ENCODE peak calls at places on chromosomes 1 and 21, in nine cellular contexts. Y, D, T, N, J, O, I, A and K are unnamed samples.

GRCh38 chr1:90223401-90223800 is 228.5 kb downstream of the ZNF326 start:
- DNase-seq in N (no peak), I (no peak), D (no peak), O (no peak), T (no peak), J (no peak), A (no peak), Y (no peak), K (no peak)

GRCh38 chr1:154567386-154568164 is at the start of gene CHRNB2:
- DNase-seq in O (peak), T (peak), A (peak), N (peak), J (peak), Y (peak), I (no peak), D (peak), K (peak)

GRCh38 chr1:58442114-58442513 is 104.4 kb downstream of the OMA1 start:
- DNase-seq in A (no peak), I (peak), J (no peak), O (no peak), Y (no peak), T (no peak), D (peak), N (no peak), K (no peak)

GRCh38 chr1:6205849-6206845 is at the start of gene RNF207:
- DNase-seq in N (no peak), O (peak), D (no peak), Y (no peak), I (peak), J (peak), T (peak), A (peak), K (peak)

GRCh38 chr1:24866211-24867063 is 63.6 kb downstream of the RUNX3 start:
- DNase-seq in Y (no peak), I (no peak), N (no peak), A (no peak), T (no peak), O (peak), J (no peak), D (no peak), K (no peak)

GRCh38 chr1:185337221-185337620 is 20.2 kb upstream of the IVNS1ABP start:
- DNase-seq in A (no peak), I (peak), O (no peak), T (no peak), D (no peak), N (no peak), Y (no peak), J (no peak), K (no peak)

GRCh38 chr1:46687095-46687659 is 15.5 kb downstream of the TEX38 start:
- DNase-seq in J (no peak), T (no peak), I (no peak), A (peak), D (no peak), O (no peak), N (peak), Y (peak), K (peak)

GRCh38 chr1:59155326-59155725 is 141.6 kb upstream of the FGGY start:
- DNase-seq in T (no peak), O (no peak), D (no peak), A (no peak), J (no peak), I (no peak), N (no peak), Y (no peak), K (no peak)

GRCh38 chr1:100835866-100836842 is 58.5 kb downstream of the EXTL2 start:
- DNase-seq in Y (no peak), I (peak), T (no peak), N (no peak), D (no peak), J (no peak), O (no peak), A (no peak), K (no peak)

GRCh38 chr1:17909634-17910033 is 154.5 kb downstream of the ACTL8 start:
- DNase-seq in T (no peak), D (no peak), Y (peak), A (no peak), O (no peak), J (no peak), N (no peak), I (peak), K (no peak)

GRCh38 chr1:37392051-37392450 is 82.3 kb upstream of the ZC3H12A start:
- DNase-seq in J (no peak), Y (peak), D (peak), O (no peak), N (no peak), T (no peak), I (no peak), A (no peak), K (no peak)

GRCh38 chr1:201282931-201283829 is at the start of gene PKP1:
- DNase-seq in O (no peak), Y (peak), A (peak), N (no peak), I (no peak), D (no peak), T (no peak), J (peak), K (no peak)

GRCh38 chr21:23936224-23936623 is 1671.1 kb downstream of the MRPL39 start:
- DNase-seq in A (no peak), O (no peak), J (no peak), T (no peak), D (peak), I (no peak), N (no peak), Y (peak), K (no peak)

GRCh38 chr21:27572681-27573080 is 605.8 kb upstream of the ADAMTS5 start:
- DNase-seq in Y (no peak), N (no peak), A (no peak), T (no peak), J (no peak), D (no peak), I (peak), O (no peak), K (no peak)

GRCh38 chr1:242219298-242219901 is 220.5 kb upstream of the MAP1LC3C start:
- DNase-seq in T (no peak), D (no peak), A (no peak), O (no peak), N (no peak), Y (no peak), J (no peak), I (no peak), K (no peak)

GRCh38 chr1:226657788-226658537 is 81.1 kb downstream of the ITPKB start:
- DNase-seq in Y (no peak), T (no peak), N (no peak), A (no peak), I (no peak), D (no peak), O (no peak), J (no peak), K (no peak)

GRCh38 chr1:20552728-20553571 is 577 bp downstream of the FAM43B start:
- DNase-seq in T (no peak), O (no peak), Y (peak), N (no peak), J (no peak), I (no peak), A (no peak), D (peak), K (no peak)

GRCh38 chr1:23463286-23463685 is 20.7 kb downstream of the ASAP3 start:
- DNase-seq in D (no peak), Y (no peak), O (no peak), N (no peak), T (no peak), I (no peak), J (no peak), A (no peak), K (no peak)

GRCh38 chr1:114286179-114286578 is 132.5 kb upstream of the SYT6 start:
- DNase-seq in A (no peak), T (no peak), N (no peak), Y (no peak), D (no peak), O (no peak), J (no peak), I (peak), K (no peak)

GRCh38 chr1:231779081-231779480 is 152.5 kb downstream of the DISC1 start:
- DNase-seq in A (no peak), D (no peak), N (no peak), T (no peak), J (no peak), Y (no peak), O (no peak), I (no peak), K (no peak)

GRCh38 chr1:242854466-242854865 is 330.0 kb upstream of the PLD5 start:
- DNase-seq in A (no peak), J (no peak), N (no peak), D (no peak), I (no peak), O (no peak), T (no peak), Y (no peak), K (no peak)

GRCh38 chr1:197080323-197080722 is 13.3 kb upstream of the F13B start:
- DNase-seq in I (no peak), O (no peak), D (no peak), Y (no peak), J (no peak), T (no peak), N (no peak), A (no peak), K (no peak)

GRCh38 chr1:243831463-243831862 is 18.6 kb downstream of the AKT3 start:
- DNase-seq in N (no peak), Y (no peak), T (no peak), J (no peak), A (no peak), I (no peak), D (no peak), O (no peak), K (no peak)

GRCh38 chr1:230935852-230936251 is 42.8 kb downstream of the TTC13 start:
- DNase-seq in A (no peak), J (no peak), I (no peak), Y (no peak), N (no peak), O (no peak), D (no peak), T (no peak), K (no peak)

GRCh38 chr1:64223329-64224151 is 20.1 kb downstream of the UBE2U start:
- DNase-seq in J (no peak), Y (no peak), D (no peak), A (no peak), T (no peak), N (no peak), I (peak), O (no peak), K (no peak)

GRCh38 chr1:19797827-19798226 is 1.9 kb downstream of the TMCO4 start:
- DNase-seq in A (no peak), N (no peak), I (no peak), D (no peak), O (no peak), T (no peak), J (no peak), Y (no peak), K (no peak)

GRCh38 chr21:37538971-37539590 is 172.5 kb downstream of the DYRK1A start:
- DNase-seq in D (no peak), J (no peak), N (no peak), O (no peak), I (no peak), T (no peak), Y (no peak), A (no peak), K (no peak)

GRCh38 chr1:205396972-205397616 is 24.8 kb downstream of the LEMD1 start:
- DNase-seq in A (peak), I (peak), J (no peak), O (no peak), T (no peak), D (peak), N (no peak), Y (peak), K (no peak)

GRCh38 chr21:45172408-45172807 is 98.0 kb downstream of the ADARB1 start:
- DNase-seq in J (no peak), N (no peak), I (no peak), D (no peak), Y (no peak), O (no peak), A (no peak), T (no peak), K (no peak)

GRCh38 chr1:207259391-207259790 is 62.1 kb upstream of the CD55 start:
- DNase-seq in N (no peak), A (peak), J (no peak), I (peak), T (no peak), O (no peak), D (no peak), Y (no peak), K (no peak)

GRCh38 chr1:25927541-25928265 is 21.5 kb upstream of the STMN1 start:
- DNase-seq in I (no peak), N (no peak), J (no peak), D (peak), O (no peak), Y (peak), T (no peak), A (no peak), K (no peak)

GRCh38 chr1:184626076-184627011 is 128.3 kb downstream of the EDEM3 start:
- DNase-seq in T (no peak), I (no peak), A (no peak), J (no peak), O (no peak), Y (no peak), N (no peak), D (no peak), K (no peak)

GRCh38 chr1:206050655-206051235 is 2.2 kb upstream of the RHEX start:
- DNase-seq in T (peak), A (peak), N (no peak), J (peak), Y (no peak), D (no peak), O (no peak), I (no peak), K (no peak)

GRCh38 chr1:40951943-40952743 is 27.4 kb upstream of the CTPS1 start:
- DNase-seq in A (peak), N (peak), J (peak), I (peak), D (peak), Y (peak), O (peak), T (peak), K (peak)

GRCh38 chr21:38136201-38136600 is 120.6 kb upstream of the KCNJ15 start:
- DNase-seq in N (no peak), J (no peak), I (no peak), Y (no peak), D (no peak), T (no peak), A (no peak), O (no peak), K (no peak)

DNA sequence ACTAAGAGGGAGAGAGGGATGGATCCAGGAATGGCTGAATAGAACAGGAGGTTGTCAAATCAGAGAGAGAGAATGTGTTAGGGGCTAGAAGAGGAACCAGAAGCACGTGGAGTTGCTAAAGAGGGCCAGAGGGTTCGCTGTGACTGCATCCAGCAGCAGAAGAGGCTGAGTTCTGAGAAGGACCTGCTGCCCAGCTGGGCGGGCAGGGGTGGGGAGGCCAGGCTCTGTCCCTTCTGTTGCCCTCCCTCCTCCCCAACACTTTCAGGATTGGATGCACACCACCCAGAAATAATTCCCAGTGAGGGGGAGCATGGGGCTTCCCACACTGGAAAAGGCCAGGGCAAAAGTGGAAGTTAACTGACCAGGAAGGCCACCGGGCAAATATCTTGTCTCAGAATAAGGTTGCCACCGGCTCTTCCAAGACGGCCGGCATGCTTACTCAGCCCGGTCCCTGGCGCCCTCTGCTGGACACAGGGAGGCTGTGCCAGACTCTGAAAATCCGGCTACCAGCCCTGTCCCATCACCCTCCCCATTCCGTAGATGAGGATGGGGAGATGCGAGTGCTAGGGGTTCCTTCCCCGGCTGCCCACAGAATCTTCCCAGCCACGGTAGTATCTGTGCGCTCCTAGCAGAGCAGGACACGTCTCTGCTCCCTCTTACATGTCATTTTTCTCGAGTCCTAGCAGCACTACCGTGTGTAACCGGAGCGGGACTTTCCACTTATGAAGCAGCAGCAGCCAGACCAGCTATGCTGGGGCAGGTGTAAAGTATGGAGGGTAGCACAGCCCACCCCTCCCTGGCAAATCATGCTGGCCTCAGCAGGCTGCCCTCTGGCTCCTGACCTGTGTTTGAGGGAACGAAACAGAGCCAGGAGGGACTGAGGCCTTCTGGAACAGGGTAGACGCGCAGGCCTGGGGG is 46.8 kb upstream of the A3GALT2 start:
- DNase-seq in D (peak), T (peak), I (peak), O (peak), A (peak), J (peak), N (peak), Y (peak), K (peak)
- TF ChIP-seq CTCF in D (peak), T (peak), I (peak), O (peak), A (peak), J (peak), N (peak), Y (peak), K (peak)

DNA sequence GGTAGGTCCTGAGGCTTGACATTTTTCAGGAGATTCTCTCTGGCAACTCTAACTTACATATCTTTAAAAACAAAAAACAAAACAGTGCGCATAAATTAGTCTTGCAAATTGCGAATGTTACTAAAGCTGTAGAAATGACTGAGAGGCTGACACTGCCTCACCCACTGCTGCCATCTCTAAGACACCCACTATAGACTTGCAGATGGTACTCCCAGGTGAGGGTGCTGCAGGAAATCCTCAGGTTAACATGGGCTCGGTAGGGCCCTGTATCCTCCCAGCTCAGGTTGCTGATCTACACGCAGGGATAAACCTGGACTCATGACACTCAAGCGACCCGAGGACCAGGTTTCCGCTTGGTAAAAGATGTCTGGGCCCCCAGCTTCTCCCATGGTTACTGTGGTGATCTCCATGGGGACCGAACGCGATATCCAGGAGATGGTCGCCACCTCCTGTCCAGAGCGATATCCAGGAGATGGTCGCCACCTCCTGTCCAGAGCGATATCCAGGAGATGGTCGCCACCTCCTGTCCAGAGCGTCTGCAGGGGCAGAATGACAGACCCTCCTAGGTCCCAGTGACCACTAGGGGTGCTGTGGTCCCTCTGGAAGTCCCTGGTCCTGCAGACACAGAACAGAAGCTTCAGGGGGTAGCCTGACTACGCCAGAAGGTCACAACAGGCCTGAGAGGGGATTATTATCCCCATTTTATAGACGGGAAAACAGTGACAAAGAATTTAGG is 16.1 kb upstream of the LY9 start:
- DNase-seq in N (no peak), I (no peak), T (no peak), A (peak), J (peak), D (peak), Y (peak), O (no peak), K (no peak)
- TF ChIP-seq CTCF in N (peak), I (peak), T (no peak), A (peak), J (no peak), D (peak), Y (peak), O (peak), K (peak)

GRCh38 chr1:107679518-107679917 is 285.5 kb downstream of the VAV3 start:
- DNase-seq in J (no peak), Y (no peak), N (no peak), I (no peak), A (no peak), O (no peak), D (no peak), T (no peak), K (no peak)

GRCh38 chr1:107681001-107681479 is 283.9 kb downstream of the VAV3 start:
- DNase-seq in A (no peak), T (no peak), N (no peak), O (no peak), D (no peak), Y (no peak), J (no peak), I (no peak), K (no peak)

GRCh38 chr1:107678993-107679392 is 286.0 kb downstream of the VAV3 start:
- DNase-seq in T (no peak), I (no peak), A (no peak), N (no peak), Y (no peak), D (no peak), J (no peak), O (no peak), K (no peak)

GRCh38 chr1:107682467-107682866 is 282.5 kb downstream of the VAV3 start:
- DNase-seq in A (no peak), Y (no peak), J (no peak), T (no peak), O (no peak), N (no peak), D (no peak), I (no peak), K (no peak)

GRCh38 chr1:107680579-107680985 is 284.4 kb downstream of the VAV3 start:
- DNase-seq in O (no peak), N (no peak), J (no peak), Y (no peak), D (no peak), A (no peak), T (no peak), I (no peak), K (no peak)
- TF ChIP-seq CTCF in O (no peak), N (no peak), J (no peak), Y (no peak), D (no peak), A (no peak), T (no peak), I (no peak), K (no peak)

GRCh38 chr1:67213164-67213563 is 46.9 kb downstream of the IL23R start:
- DNase-seq in Y (no peak), N (no peak), J (no peak), I (no peak), A (peak), T (no peak), O (no peak), D (peak), K (no peak)

GRCh38 chr1:67211589-67212563 is 45.6 kb downstream of the IL23R start:
- DNase-seq in A (peak), J (peak), T (no peak), I (peak), D (no peak), N (no peak), O (no peak), Y (peak), K (no peak)

GRCh38 chr1:67213948-67214347 is 47.7 kb downstream of the IL23R start:
- DNase-seq in I (no peak), T (no peak), Y (no peak), J (no peak), A (no peak), O (no peak), N (no peak), D (no peak), K (no peak)

GRCh38 chr1:67214420-67215174 is 48.3 kb downstream of the IL23R start:
- DNase-seq in Y (peak), D (no peak), O (no peak), T (no peak), A (peak), N (no peak), J (peak), I (peak), K (no peak)
- TF ChIP-seq CTCF in Y (peak), D (peak), O (peak), T (no peak), A (no peak), N (peak), J (peak), I (peak), K (peak)